ENCODE peak calls at places on chromosomes 12 and 14, in ten cellular contexts. L, X, Y, D, P, Z, C, S, O and M are unnamed samples.
A peak's percentile ranks its signal among the peaks of the same experiment; 100 is the strongest.

GRCh38 chr14:68174446-68174845 is 354.9 kb downstream of the RAD51B start:
- DNase-seq in L (no peak), X (no peak), Y (no peak), D (no peak), P (no peak), Z (no peak), C (no peak), S (no peak), O (no peak), M (no peak)

GRCh38 chr12:62194031-62194430 is 66.2 kb upstream of the USP15 start:
- DNase-seq in L (no peak), X (no peak), Y (no peak), D (no peak), P (no peak), Z (no peak), C (no peak), S (peak; percentile 11), O (no peak), M (no peak)

GRCh38 chr12:6958609-6959375 is 7.6 kb downstream of the PTPN6 start:
- DNase-seq in L (no peak), X (no peak), Y (no peak), D (peak; percentile 29), P (peak; percentile 89), Z (no peak), C (peak; percentile 58), S (no peak), O (no peak), M (no peak)

GRCh38 chr14:104794099-104794498 is 1.4 kb downstream of the AKT1 start:
- DNase-seq in L (peak; percentile 63), X (peak; percentile 63), Y (peak; percentile 44), D (no peak), P (no peak), Z (peak; percentile 37), C (peak; percentile 73), S (peak; percentile 71), O (peak; percentile 63), M (no peak)

GRCh38 chr12:64627781-64628180 is 17.5 kb downstream of the RASSF3 start:
- DNase-seq in L (no peak), X (peak; percentile 45), Y (no peak), D (no peak), P (no peak), Z (no peak), C (no peak), S (peak; percentile 79), O (peak; percentile 74), M (peak; percentile 44)

GRCh38 chr12:101854747-101855146 is 22.6 kb upstream of the DRAM1 start:
- DNase-seq in L (no peak), X (no peak), Y (no peak), D (no peak), P (no peak), Z (no peak), C (no peak), S (no peak), O (no peak), M (no peak)

GRCh38 chr12:26276709-26277108 is 81.3 kb downstream of the SSPN start:
- DNase-seq in L (no peak), X (no peak), Y (no peak), D (no peak), P (no peak), Z (no peak), C (no peak), S (no peak), O (no peak), M (no peak)

GRCh38 chr12:14920475-14921126 is 17.7 kb downstream of the ERP27 start:
- DNase-seq in L (no peak), X (no peak), Y (no peak), D (no peak), P (peak; percentile 35), Z (no peak), C (no peak), S (no peak), O (no peak), M (no peak)

GRCh38 chr12:92556141-92556540 is 146.6 kb upstream of the PLEKHG7 start:
- DNase-seq in L (no peak), X (no peak), Y (no peak), D (no peak), P (peak; percentile 89), Z (no peak), C (no peak), S (no peak), O (no peak), M (no peak)
- H3K4me3 ChIP-seq in L (no peak overlapping the region), X (no peak overlapping the region), Y (no peak overlapping the region), D (no peak overlapping the region), P (peak overlapping the region; percentile 53), Z (no peak overlapping the region), C (no peak overlapping the region), S (no peak overlapping the region), O (no peak overlapping the region), M (no peak overlapping the region)

DNA sequence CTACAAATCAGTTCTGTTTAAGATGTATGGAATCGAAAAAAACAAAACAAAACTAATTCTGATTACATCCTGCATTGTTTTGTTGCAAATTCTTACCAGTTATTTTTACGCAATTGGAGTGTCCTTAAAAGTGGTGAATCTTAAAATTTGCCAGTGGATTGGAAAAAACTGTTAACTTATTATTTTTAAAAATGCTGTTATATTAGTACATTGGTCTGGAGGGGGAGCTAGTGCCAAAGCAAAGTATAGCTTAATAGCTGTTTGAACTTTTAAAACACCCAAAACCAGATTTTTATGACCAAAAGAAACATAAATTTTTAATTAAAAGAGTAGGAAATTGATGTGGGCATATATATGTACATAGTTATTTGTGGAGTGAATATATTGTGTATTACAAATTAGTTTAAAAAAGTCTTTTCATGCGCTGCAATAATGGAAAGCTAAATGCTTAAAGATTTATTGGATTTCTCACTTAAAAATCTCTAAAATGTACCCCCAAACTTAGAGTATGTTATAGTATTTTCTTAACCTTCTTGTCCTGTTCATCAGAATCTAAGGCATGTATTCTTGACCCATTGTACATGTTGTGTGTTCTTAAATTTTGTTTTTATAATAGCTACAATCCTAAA is 2.5 kb downstream of the FUT8 start:
- DNase-seq in L (no peak), X (no peak), Y (no peak), D (no peak), P (peak; percentile 25), Z (no peak), C (no peak), S (peak; percentile 63), O (peak; percentile 59), M (no peak)
- H3K4me3 ChIP-seq in L (no peak overlapping the region), X (no peak overlapping the region), Y (no peak overlapping the region), D (no peak overlapping the region), P (peak overlapping the region; percentile 78), Z (no peak overlapping the region), C (no peak overlapping the region), S (no peak overlapping the region), O (no peak overlapping the region), M (no peak overlapping the region)

DNA sequence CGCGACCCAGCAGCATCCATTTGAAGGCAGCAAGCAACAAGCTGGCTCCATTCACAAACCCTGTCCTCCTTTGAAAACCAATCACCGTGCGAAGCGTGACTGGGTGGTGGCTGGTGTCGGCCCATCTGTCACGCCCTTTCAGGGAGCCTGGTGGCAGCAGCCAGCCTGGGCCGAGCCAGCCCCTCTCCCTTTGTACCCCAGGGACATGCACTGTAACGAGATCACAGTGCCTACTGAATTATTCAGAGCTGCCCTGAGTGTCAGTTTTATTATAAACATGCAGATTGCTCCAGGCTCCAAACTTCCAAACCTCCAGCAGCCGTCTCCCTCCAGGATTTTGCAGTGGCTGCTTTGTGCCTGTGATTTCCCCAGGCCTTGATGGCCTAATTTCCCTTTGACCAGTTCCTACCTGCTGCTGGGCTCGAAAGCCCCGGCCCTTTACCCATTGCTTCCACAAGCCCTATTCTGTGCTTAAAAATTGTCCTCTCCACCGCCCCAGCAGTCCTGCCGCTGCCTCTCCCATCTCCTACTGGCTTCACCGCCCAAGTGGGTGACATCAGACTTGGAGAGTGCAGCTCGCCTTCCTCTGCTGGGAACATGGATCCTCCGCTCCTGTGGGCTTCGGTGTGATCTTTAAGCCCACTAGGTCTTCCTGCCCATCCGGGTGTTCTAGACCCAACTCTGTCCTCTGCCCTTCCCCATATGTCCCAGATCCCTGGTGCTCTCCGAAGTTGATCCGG is 22.5 kb upstream of the CTDSP2 start:
- DNase-seq in L (no peak), X (no peak), Y (peak; percentile 62), D (no peak), P (no peak), Z (no peak), C (no peak), S (no peak), O (no peak), M (no peak)
- H3K4me3 ChIP-seq in L (no peak overlapping the region), X (no peak overlapping the region), Y (no peak overlapping the region), D (no peak overlapping the region), P (no peak overlapping the region), Z (no peak overlapping the region), C (no peak overlapping the region), S (no peak overlapping the region), O (no peak overlapping the region), M (no peak overlapping the region)

GRCh38 chr12:116670859-116671258 is 67.0 kb downstream of the SPRING1 start:
- DNase-seq in L (no peak), X (no peak), Y (no peak), D (no peak), P (no peak), Z (no peak), C (no peak), S (no peak), O (no peak), M (no peak)
- H3K4me3 ChIP-seq in L (no peak overlapping the region), X (no peak overlapping the region), Y (no peak overlapping the region), D (no peak overlapping the region), P (no peak overlapping the region), Z (no peak overlapping the region), C (no peak overlapping the region), S (no peak overlapping the region), O (no peak overlapping the region), M (no peak overlapping the region)

GRCh38 chr12:131774576-131774975 is 53.6 kb upstream of the MMP17 start:
- DNase-seq in L (no peak), X (no peak), Y (no peak), D (no peak), P (no peak), Z (no peak), C (no peak), S (no peak), O (peak; percentile 3), M (no peak)
- H3K4me3 ChIP-seq in L (no peak overlapping the region), X (no peak overlapping the region), Y (no peak overlapping the region), D (no peak overlapping the region), P (no peak overlapping the region), Z (no peak overlapping the region), C (no peak overlapping the region), S (no peak overlapping the region), O (no peak overlapping the region), M (no peak overlapping the region)

GRCh38 chr14:36275741-36276140 is 44.7 kb downstream of the MBIP start:
- DNase-seq in L (no peak), X (no peak), Y (no peak), D (no peak), P (no peak), Z (no peak), C (no peak), S (no peak), O (no peak), M (no peak)

GRCh38 chr14:36281309-36281708 is 39.1 kb downstream of the MBIP start:
- DNase-seq in L (no peak), X (no peak), Y (no peak), D (no peak), P (no peak), Z (no peak), C (no peak), S (peak; percentile 21), O (peak; percentile 12), M (no peak)

GRCh38 chr14:36284971-36285595 is 35.4 kb downstream of the MBIP start:
- DNase-seq in L (no peak), X (no peak), Y (no peak), D (no peak), P (no peak), Z (no peak), C (no peak), S (no peak), O (no peak), M (no peak)

GRCh38 chr14:36279306-36280244 is 40.9 kb downstream of the MBIP start:
- DNase-seq in L (no peak), X (peak; percentile 58), Y (no peak), D (no peak), P (no peak), Z (no peak), C (no peak), S (no peak), O (no peak), M (no peak)
- H3K4me3 ChIP-seq in L (no peak overlapping the region), X (no peak overlapping the region), Y (no peak overlapping the region), D (no peak overlapping the region), P (no peak overlapping the region), Z (no peak overlapping the region), C (no peak overlapping the region), S (no peak overlapping the region), O (no peak overlapping the region), M (no peak overlapping the region)